ENCODE peak calls at places on chromosome 3, in four cellular contexts. W is lower lobe of right lung, V is IMR-90, P is tibial artery. R is an unnamed sample.

GRCh38 chr3:30661107-30661873 is 54.9 kb downstream of the TGFBR2 start:
- DNase-seq in W (no peak), V (no peak), P (no peak), R (no peak)

GRCh38 chr3:195240939-195241338 is 30.0 kb downstream of the XXYLT1 start:
- DNase-seq in W (peak; percentile 54), V (no peak), P (peak; percentile 35), R (no peak)

GRCh38 chr3:48125026-48125704 is 63.1 kb downstream of the CDC25A start:
- DNase-seq in W (no peak), V (peak; percentile 91), P (no peak), R (peak; percentile 86)

GRCh38 chr3:179526989-179527391 is 35.7 kb upstream of the ACTL6A start:
- DNase-seq in W (no peak), V (peak; percentile 84), P (peak; percentile 67), R (no peak)

GRCh38 chr3:179898024-179898423 is 138.7 kb downstream of the PEX5L start:
- DNase-seq in W (no peak), V (peak; percentile 55), P (no peak), R (peak; percentile 17)

GRCh38 chr3:37097776-37098175 is 76.6 kb downstream of the LRRFIP2 start:
- DNase-seq in W (no peak), V (no peak), P (no peak), R (no peak)

GRCh38 chr3:13461169-13462124 is 18.7 kb upstream of the HDAC11 start:
- DNase-seq in W (peak; percentile 78), V (peak; percentile 36), P (no peak), R (peak; percentile 63)

GRCh38 chr3:47851888-47852603 is 49.1 kb downstream of the DHX30 start:
- DNase-seq in W (no peak), V (no peak), P (no peak), R (no peak)

GRCh38 chr3:188348445-188349244 is 194.7 kb downstream of the LPP start:
- DNase-seq in W (peak; percentile 58), V (peak; percentile 85), P (peak; percentile 77), R (peak; percentile 80)

GRCh38 chr3:27423463-27423862 is 54.3 kb upstream of the NEK10 start:
- DNase-seq in W (no peak), V (peak; percentile 81), P (no peak), R (no peak)

GRCh38 chr3:38805765-38806386 is 10.1 kb downstream of the SCN10A start:
- DNase-seq in W (no peak), V (peak; percentile 74), P (no peak), R (peak; percentile 67)

GRCh38 chr3:145678401-145678800 is 482.6 kb downstream of the PLOD2 start:
- DNase-seq in W (no peak), V (no peak), P (no peak), R (no peak)

GRCh38 chr3:186080849-186081438 is 27.9 kb downstream of the ETV5 start:
- DNase-seq in W (no peak), V (no peak), P (no peak), R (no peak)

GRCh38 chr3:160956785-160957184 is 148.4 kb downstream of the B3GALNT1 start:
- DNase-seq in W (no peak), V (peak; percentile 7), P (no peak), R (peak; percentile 77)

GRCh38 chr3:169264711-169265110 is 398.8 kb downstream of the MECOM start:
- DNase-seq in W (no peak), V (peak; percentile 44), P (no peak), R (no peak)

GRCh38 chr3:158782283-158782682 is 19.6 kb upstream of the MFSD1 start:
- DNase-seq in W (no peak), V (peak; percentile 27), P (no peak), R (no peak)

GRCh38 chr3:11602886-11603285 is 40.8 kb downstream of the VGLL4 start:
- DNase-seq in W (no peak), V (no peak), P (no peak), R (no peak)

GRCh38 chr3:126557415-126557745 is 1.4 kb downstream of the C3orf22 start:
- DNase-seq in W (peak; percentile 38), V (no peak), P (peak; percentile 59), R (no peak)

GRCh38 chr3:105513042-105513441 is 146.3 kb downstream of the ALCAM start:
- DNase-seq in W (no peak), V (peak; percentile 78), P (no peak), R (no peak)

GRCh38 chr3:58180940-58181587 is 29.7 kb downstream of the DNASE1L3 start:
- DNase-seq in W (no peak), V (no peak), P (no peak), R (no peak)

GRCh38 chr3:135310317-135310716 is 515.3 kb downstream of the EPHB1 start:
- DNase-seq in W (no peak), V (no peak), P (no peak), R (no peak)

GRCh38 chr3:111681705-111682426 is 86.7 kb upstream of the ZBED2 start:
- DNase-seq in W (no peak), V (no peak), P (no peak), R (no peak)

GRCh38 chr3:194565597-194566190 is 67.5 kb downstream of the TMEM44 start:
- DNase-seq in W (no peak), V (peak; percentile 76), P (no peak), R (no peak)

GRCh38 chr3:58722526-58722925 is 56.0 kb upstream of the FAM3D start:
- DNase-seq in W (no peak), V (peak; percentile 1), P (no peak), R (no peak)

GRCh38 chr3:46954178-46954577 is 22.4 kb downstream of the CCDC12 start:
- DNase-seq in W (no peak), V (no peak), P (peak; percentile 21), R (no peak)

GRCh38 chr3:97957617-97958311 is 14.5 kb downstream of the RIOX2 start:
- DNase-seq in W (no peak), V (no peak), P (no peak), R (peak; percentile 91)

GRCh38 chr3:16200411-16200810 is 25.9 kb downstream of the GALNT15 start:
- DNase-seq in W (no peak), V (peak; percentile 67), P (no peak), R (no peak)

GRCh38 chr3:57852896-57853295 is 96.8 kb downstream of the SLMAP start:
- DNase-seq in W (no peak), V (peak; percentile 55), P (no peak), R (peak; percentile 53)

GRCh38 chr3:126472277-126473006 is 3.2 kb downstream of the ZXDC start:
- DNase-seq in W (peak; percentile 88), V (peak; percentile 68), P (peak; percentile 88), R (peak; percentile 78)

GRCh38 chr3:168424059-168424765 is 328.5 kb upstream of the GOLIM4 start:
- DNase-seq in W (no peak), V (peak; percentile 83), P (no peak), R (peak; percentile 75)

GRCh38 chr3:45712434-45713110 is 23.4 kb downstream of the SACM1L start:
- DNase-seq in W (no peak), V (no peak), P (no peak), R (peak; percentile 91)

GRCh38 chr3:195221876-195222617 is 48.9 kb downstream of the XXYLT1 start:
- DNase-seq in W (no peak), V (no peak), P (peak; percentile 63), R (no peak)

GRCh38 chr3:133563186-133563591 is 10.3 kb upstream of the CDV3 start:
- DNase-seq in W (no peak), V (peak; percentile 61), P (no peak), R (peak; percentile 76)

GRCh38 chr3:187287231-187287630 is 4.3 kb downstream of the MASP1 start:
- DNase-seq in W (no peak), V (no peak), P (no peak), R (no peak)

GRCh38 chr3:107977571-107977970 is 113.3 kb downstream of the CD47 start:
- DNase-seq in W (no peak), V (no peak), P (no peak), R (no peak)

GRCh38 chr3:15361494-15362214 is 29.3 kb upstream of the SH3BP5 start:
- DNase-seq in W (no peak), V (peak; percentile 52), P (no peak), R (peak; percentile 42)

GRCh38 chr3:184058029-184058428 is 5.2 kb downstream of the HTR3C start:
- DNase-seq in W (no peak), V (peak; percentile 45), P (no peak), R (no peak)

GRCh38 chr3:61080737-61081445 is 170.4 kb downstream of the FHIT start:
- DNase-seq in W (no peak), V (no peak), P (no peak), R (no peak)
- H3K4me3 ChIP-seq in W (no peak overlapping the region), V (no peak overlapping the region), P (no peak overlapping the region), R (no peak overlapping the region)

DNA sequence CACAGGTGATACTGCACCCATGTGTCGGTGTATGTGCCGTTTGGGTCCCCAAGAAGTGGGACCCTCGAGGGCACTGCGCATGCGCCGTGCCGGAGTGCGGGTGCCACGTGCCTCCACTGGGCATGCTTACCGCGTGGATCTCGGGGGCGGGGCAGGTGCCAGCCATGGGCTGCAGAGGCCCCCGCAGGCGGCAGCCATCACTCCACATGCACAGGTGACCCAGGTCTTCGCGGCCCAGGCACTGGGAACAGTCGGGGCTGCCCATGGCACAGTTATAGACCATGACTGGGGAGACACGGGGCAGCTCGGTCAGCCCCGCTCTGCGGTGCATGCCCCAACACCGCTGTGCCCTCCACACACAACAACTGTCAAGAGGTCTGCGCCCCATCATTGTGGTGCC is 31.2 kb downstream of the H1-8 start:
- DNase-seq in W (no peak), V (no peak), P (no peak), R (no peak)
- H3K36me3 ChIP-seq in W (peaks cover 93% of the 10 kb centered on the region), V (peaks cover 42% of the 10 kb centered on the region), P (peaks cover 93% of the 10 kb centered on the region), R (peaks cover 95% of the 10 kb centered on the region)

GRCh38 chr3:20842002-20842401 is 656.0 kb upstream of the SGO1 start:
- DNase-seq in W (no peak), V (no peak), P (no peak), R (no peak)

GRCh38 chr3:20846081-20846480 is 660.1 kb upstream of the SGO1 start:
- DNase-seq in W (no peak), V (no peak), P (no peak), R (no peak)

GRCh38 chr3:20837676-20838302 is 651.8 kb upstream of the SGO1 start:
- DNase-seq in W (no peak), V (no peak), P (no peak), R (no peak)

GRCh38 chr3:20846792-20847191 is 660.8 kb upstream of the SGO1 start:
- DNase-seq in W (no peak), V (no peak), P (no peak), R (no peak)

GRCh38 chr3:20843037-20843436 is 657.0 kb upstream of the SGO1 start:
- DNase-seq in W (no peak), V (no peak), P (no peak), R (no peak)
- H3K9me3 ChIP-seq in W (no peaks in the 10 kb centered on the region), V (peaks cover 3% of the 10 kb centered on the region), P (no peaks in the 10 kb centered on the region), R (no peaks in the 10 kb centered on the region)

GRCh38 chr3:150062492-150062891 is 91.8 kb upstream of the PFN2 start:
- DNase-seq in W (no peak), V (peak; percentile 81), P (no peak), R (no peak)
- H3K4me3 ChIP-seq in W (no peak overlapping the region), V (peak overlapping the region; percentile 35), P (peak overlapping the region; percentile 30), R (no peak overlapping the region)

GRCh38 chr3:86951343-86951742 is 39.6 kb downstream of the VGLL3 start:
- DNase-seq in W (no peak), V (peak; percentile 86), P (no peak), R (peak; percentile 45)

GRCh38 chr3:86954226-86954625 is 36.7 kb downstream of the VGLL3 start:
- DNase-seq in W (no peak), V (peak; percentile 36), P (no peak), R (no peak)

GRCh38 chr3:86950717-86951116 is 40.2 kb downstream of the VGLL3 start:
- DNase-seq in W (no peak), V (no peak), P (no peak), R (no peak)

GRCh38 chr3:86949850-86950249 is 41.1 kb downstream of the VGLL3 start:
- DNase-seq in W (no peak), V (peak; percentile 80), P (no peak), R (no peak)

GRCh38 chr3:86948840-86949239 is 42.1 kb downstream of the VGLL3 start:
- DNase-seq in W (no peak), V (peak; percentile 87), P (no peak), R (no peak)
- H3K36me3 ChIP-seq in W (no peaks in the 10 kb centered on the region), V (peaks cover 10% of the 10 kb centered on the region), P (no peaks in the 10 kb centered on the region), R (no peaks in the 10 kb centered on the region)

R was measured in trophoblast cell.